ENCODE peak calls at places on chromosome 16, in four cellular contexts. One of them, this sample, is unnamed.

GRCh38 chr16:1089822-1090619 is 6.0 kb downstream of the C1QTNF8 start:
- DNase-seq in GM12878: no peak
- DNase-seq in stomach: peak; percentile 78
- DNase-seq in K562: peak; percentile 54
- DNase-seq in this sample: peak; percentile 54

GRCh38 chr16:3727806-3728381 is 10.6 kb upstream of the TRAP1 start:
- DNase-seq in GM12878: no peak
- DNase-seq in K562: no peak
- DNase-seq in stomach: no peak
- DNase-seq in this sample: no peak

GRCh38 chr16:29011112-29011511 is 26.3 kb downstream of the LAT start:
- DNase-seq in stomach: no peak
- DNase-seq in K562: no peak
- DNase-seq in GM12878: no peak
- DNase-seq in this sample: no peak

GRCh38 chr16:54282202-54282922 is 4.2 kb downstream of the IRX3 start:
- DNase-seq in stomach: peak; percentile 71
- DNase-seq in GM12878: no peak
- DNase-seq in K562: peak; percentile 70
- DNase-seq in this sample: peak; percentile 71

GRCh38 chr16:51193879-51194278 is 42.8 kb upstream of the SALL1 start:
- DNase-seq in K562: no peak
- DNase-seq in stomach: no peak
- DNase-seq in GM12878: no peak
- DNase-seq in this sample: no peak

GRCh38 chr16:11148045-11148444 is 108.0 kb downstream of the SOCS1 start:
- DNase-seq in K562: no peak
- DNase-seq in GM12878: no peak
- DNase-seq in stomach: no peak
- DNase-seq in this sample: no peak

GRCh38 chr16:83227336-83227735 is 580.4 kb upstream of the HSBP1 start:
- DNase-seq in stomach: no peak
- DNase-seq in K562: no peak
- DNase-seq in GM12878: no peak
- DNase-seq in this sample: no peak

GRCh38 chr16:54331241-54332002 is 44.8 kb upstream of the IRX3 start:
- DNase-seq in K562: no peak
- DNase-seq in GM12878: no peak
- DNase-seq in stomach: no peak
- DNase-seq in this sample: no peak

GRCh38 chr16:31869511-31870201 is 4.0 kb upstream of the ZNF267 start:
- DNase-seq in K562: no peak
- DNase-seq in stomach: no peak
- DNase-seq in GM12878: peak; percentile 63
- DNase-seq in this sample: no peak

GRCh38 chr16:3998793-3999478 is 117.3 kb downstream of the ADCY9 start:
- DNase-seq in K562: no peak
- DNase-seq in GM12878: no peak
- DNase-seq in stomach: no peak
- DNase-seq in this sample: no peak

GRCh38 chr16:68113059-68113757 is 28.0 kb downstream of the NFATC3 start:
- DNase-seq in K562: no peak
- DNase-seq in stomach: no peak
- DNase-seq in GM12878: no peak
- DNase-seq in this sample: no peak

GRCh38 chr16:88771294-88771772 is 13.7 kb downstream of the PIEZO1 start:
- DNase-seq in K562: no peak
- DNase-seq in GM12878: no peak
- DNase-seq in stomach: no peak
- DNase-seq in this sample: no peak

GRCh38 chr16:88420496-88420895 is 32.6 kb upstream of the ZFPM1 start:
- DNase-seq in K562: no peak
- DNase-seq in GM12878: no peak
- DNase-seq in stomach: no peak
- DNase-seq in this sample: no peak

GRCh38 chr16:1961651-1962067 is 2.3 kb downstream of the NDUFB10 start:
- DNase-seq in K562: no peak
- DNase-seq in GM12878: no peak
- DNase-seq in stomach: no peak
- DNase-seq in this sample: no peak

GRCh38 chr16:20854963-20855362 is 45.2 kb downstream of the DCUN1D3 start:
- DNase-seq in GM12878: no peak
- DNase-seq in stomach: no peak
- DNase-seq in K562: no peak
- DNase-seq in this sample: no peak

GRCh38 chr16:15485175-15485574 is 50.8 kb downstream of the BMERB1 start:
- DNase-seq in K562: no peak
- DNase-seq in stomach: no peak
- DNase-seq in GM12878: no peak
- DNase-seq in this sample: no peak

GRCh38 chr16:11253995-11254912 is 1.8 kb downstream of the SOCS1 start:
- DNase-seq in GM12878: no peak
- DNase-seq in K562: peak; percentile 34
- DNase-seq in stomach: no peak
- DNase-seq in this sample: no peak

GRCh38 chr16:12350945-12351344 is 374.4 kb downstream of the SNX29 start:
- DNase-seq in GM12878: no peak
- DNase-seq in stomach: no peak
- DNase-seq in K562: no peak
- DNase-seq in this sample: no peak

GRCh38 chr16:30472328-30472942 is at the start of gene ITGAL:
- DNase-seq in stomach: peak; percentile 56
- DNase-seq in GM12878: peak; percentile 98
- DNase-seq in K562: no peak
- DNase-seq in this sample: no peak

DNA sequence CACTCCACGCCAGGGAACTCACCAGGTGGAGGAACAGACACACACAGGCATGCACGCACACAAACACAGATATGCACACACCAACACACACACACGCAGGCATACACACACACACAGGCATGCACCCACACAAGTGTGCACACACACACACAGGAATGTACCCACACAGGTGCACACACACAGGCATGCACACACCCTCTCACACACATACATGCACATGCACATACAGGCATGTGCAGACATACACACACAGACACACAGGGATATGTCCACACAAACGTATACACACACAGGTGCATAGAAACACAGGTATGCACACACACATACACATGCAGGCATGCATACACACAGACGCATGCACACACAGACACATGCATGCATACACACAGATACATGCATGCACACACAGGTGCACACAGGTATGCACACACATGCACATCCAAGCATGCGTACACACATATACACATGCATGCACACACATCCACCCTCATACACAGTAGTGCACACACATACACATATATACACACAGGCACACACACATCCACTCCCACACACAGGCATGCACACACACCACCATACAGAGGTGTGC is 39.2 kb downstream of the COTL1 start:
- DNase-seq in stomach: no peak
- DNase-seq in GM12878: no peak
- DNase-seq in K562: no peak
- DNase-seq in this sample: no peak
- TF ChIP-seq POLR2AphosphoS5 in stomach: no peak
- TF ChIP-seq POLR2AphosphoS5 in GM12878: peak; percentile 78
- TF ChIP-seq POLR2AphosphoS5 in K562: no peak
- TF ChIP-seq POLR2AphosphoS5 in this sample: no peak

DNA sequence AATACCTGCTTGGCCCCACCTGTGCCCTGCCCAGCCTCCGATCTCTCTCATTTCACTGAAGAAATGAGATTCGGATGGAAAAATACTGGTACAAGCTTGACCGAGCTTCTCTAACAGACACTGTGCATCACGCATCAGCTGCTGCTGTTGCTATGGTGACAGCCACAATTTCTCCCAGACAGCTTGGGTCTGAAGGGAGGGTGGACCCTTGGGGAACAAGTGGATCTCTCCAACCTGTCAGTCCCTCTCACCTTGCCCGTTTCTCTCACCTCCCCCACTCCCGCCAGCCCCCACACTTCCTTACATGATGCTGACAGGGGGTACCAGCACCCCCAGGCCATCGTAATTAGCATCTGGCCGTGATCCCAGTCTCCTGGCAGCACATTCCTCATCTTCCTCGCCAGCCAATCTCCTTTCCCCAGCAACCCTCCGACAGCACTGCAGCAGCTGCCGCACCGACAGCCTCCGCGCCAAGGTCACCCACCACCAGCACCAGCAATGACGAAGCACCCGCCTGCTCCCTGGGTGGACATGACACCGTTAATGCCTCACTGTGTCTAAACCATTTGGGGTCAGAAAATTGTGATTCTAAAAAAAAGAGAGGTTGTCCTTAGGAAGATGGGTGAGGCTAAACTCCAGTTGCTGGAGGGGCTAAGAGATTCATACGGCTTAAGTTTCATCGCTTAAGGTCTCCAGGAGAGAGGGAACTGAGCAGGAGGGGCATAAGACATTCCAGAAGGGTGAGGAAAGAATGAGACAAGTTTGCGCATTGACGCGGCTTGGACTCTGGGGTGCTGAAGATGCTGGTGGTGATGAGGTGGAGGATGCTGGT is 58.6 kb upstream of the TNRC6A start:
- DNase-seq in GM12878: no peak
- DNase-seq in stomach: no peak
- DNase-seq in K562: no peak
- DNase-seq in this sample: no peak
- H3K4me3 ChIP-seq in GM12878: no peak overlapping the region
- H3K4me3 ChIP-seq in stomach: no peak overlapping the region
- H3K4me3 ChIP-seq in K562: no peak overlapping the region
- H3K4me3 ChIP-seq in this sample: no peak overlapping the region

GRCh38 chr16:69412287-69412686 is 12.1 kb upstream of the CYB5B start:
- DNase-seq in stomach: no peak
- DNase-seq in GM12878: no peak
- DNase-seq in K562: no peak
- DNase-seq in this sample: no peak

GRCh38 chr16:69413045-69413664 is 11.3 kb upstream of the CYB5B start:
- DNase-seq in K562: no peak
- DNase-seq in GM12878: no peak
- DNase-seq in stomach: no peak
- DNase-seq in this sample: no peak

GRCh38 chr16:69423189-69423588 is 1.2 kb upstream of the CYB5B start:
- DNase-seq in stomach: no peak
- DNase-seq in K562: no peak
- DNase-seq in GM12878: no peak
- DNase-seq in this sample: no peak

GRCh38 chr16:69419956-69420355 is 4.5 kb upstream of the CYB5B start:
- DNase-seq in K562: no peak
- DNase-seq in GM12878: no peak
- DNase-seq in stomach: no peak
- DNase-seq in this sample: no peak

GRCh38 chr16:69417537-69418199 is 6.8 kb upstream of the CYB5B start:
- DNase-seq in GM12878: no peak
- DNase-seq in stomach: no peak
- DNase-seq in K562: no peak
- DNase-seq in this sample: peak; percentile 59
- TF ChIP-seq POLR2A in GM12878: no peak
- TF ChIP-seq POLR2A in stomach: no peak
- TF ChIP-seq POLR2A in K562: no peak
- TF ChIP-seq POLR2A in this sample: no peak

GRCh38 chr16:87295259-87295658 is 21.9 kb downstream of the C16orf95 start:
- DNase-seq in GM12878: no peak
- DNase-seq in stomach: no peak
- DNase-seq in K562: peak; percentile 88
- DNase-seq in this sample: no peak
- TF ChIP-seq POLR2AphosphoS5 in GM12878: no peak
- TF ChIP-seq POLR2AphosphoS5 in stomach: no peak
- TF ChIP-seq POLR2AphosphoS5 in K562: no peak
- TF ChIP-seq POLR2AphosphoS5 in this sample: no peak

GRCh38 chr16:57373117-57373947 is 1.0 kb downstream of the CX3CL1 start:
- DNase-seq in stomach: no peak
- DNase-seq in K562: no peak
- DNase-seq in GM12878: no peak
- DNase-seq in this sample: no peak
- H3K4me3 ChIP-seq in stomach: peak overlapping the region; percentile 50
- H3K4me3 ChIP-seq in K562: no peak overlapping the region
- H3K4me3 ChIP-seq in GM12878: no peak overlapping the region
- H3K4me3 ChIP-seq in this sample: peak overlapping the region; percentile 53

This sample was measured in prostate gland.